ENCODE peak calls at places on chromosomes 6 and 20, in eight cellular contexts. V, E, F, U, N, P, W and Y are unnamed samples.

GRCh38 chr6:134979142-134979541 is 29.2 kb upstream of the ALDH8A1 start:
- DNase-seq in V (peak), E (no peak), F (no peak), U (no peak), N (no peak), P (no peak), W (no peak), Y (no peak)

GRCh38 chr20:63930971-63931553 is 25.2 kb downstream of the UCKL1 start:
- DNase-seq in V (no peak), E (peak), F (no peak), U (no peak), N (no peak), P (peak), W (no peak), Y (no peak)

GRCh38 chr20:58584881-58585752 is 66.0 kb upstream of the STX16 start:
- DNase-seq in V (no peak), E (no peak), F (no peak), U (peak), N (no peak), P (no peak), W (no peak), Y (no peak)

GRCh38 chr6:26183581-26184408 is 96.6 kb downstream of the HFE start:
- DNase-seq in V (peak), E (peak), F (peak), U (peak), N (peak), P (peak), W (peak), Y (no peak)

GRCh38 chr20:3759316-3759715 is 8.2 kb downstream of the ADISSP start:
- DNase-seq in V (no peak), E (no peak), F (no peak), U (no peak), N (no peak), P (no peak), W (no peak), Y (no peak)

GRCh38 chr6:161578478-161578877 is 304.6 kb upstream of the AGPAT4 start:
- DNase-seq in V (no peak), E (no peak), F (no peak), U (no peak), N (no peak), P (no peak), W (no peak), Y (no peak)

GRCh38 chr6:85129881-85130280 is 320.0 kb upstream of the NT5E start:
- DNase-seq in V (no peak), E (no peak), F (no peak), U (peak), N (no peak), P (no peak), W (no peak), Y (no peak)

GRCh38 chr20:53692465-53693067 is 98.9 kb upstream of the ZNF217 start:
- DNase-seq in V (no peak), E (no peak), F (no peak), U (peak), N (peak), P (peak), W (no peak), Y (no peak)

GRCh38 chr20:51126337-51126736 is 103.4 kb upstream of the KCNG1 start:
- DNase-seq in V (no peak), E (no peak), F (no peak), U (no peak), N (no peak), P (no peak), W (no peak), Y (no peak)

GRCh38 chr20:64223526-64224067 is 32.0 kb upstream of the PCMTD2 start:
- DNase-seq in V (no peak), E (no peak), F (no peak), U (peak), N (no peak), P (peak), W (peak), Y (no peak)

GRCh38 chr6:41255638-41256246 is 27.6 kb downstream of the TREML4 start:
- DNase-seq in V (no peak), E (no peak), F (no peak), U (no peak), N (no peak), P (no peak), W (no peak), Y (peak)

GRCh38 chr20:5470943-5471342 is 154.2 kb upstream of the PROKR2 start:
- DNase-seq in V (no peak), E (no peak), F (no peak), U (no peak), N (no peak), P (no peak), W (no peak), Y (peak)

GRCh38 chr6:75290558-75290957 is 6.0 kb upstream of the TMEM30A start:
- DNase-seq in V (no peak), E (no peak), F (no peak), U (no peak), N (no peak), P (no peak), W (no peak), Y (no peak)

GRCh38 chr20:11712611-11713160 is 205.0 kb upstream of the BTBD3 start:
- DNase-seq in V (no peak), E (no peak), F (no peak), U (no peak), N (no peak), P (no peak), W (no peak), Y (no peak)

GRCh38 chr6:44009425-44010321 is 117.6 kb downstream of the MRPL14 start:
- DNase-seq in V (no peak), E (peak), F (no peak), U (no peak), N (no peak), P (peak), W (no peak), Y (no peak)

DNA sequence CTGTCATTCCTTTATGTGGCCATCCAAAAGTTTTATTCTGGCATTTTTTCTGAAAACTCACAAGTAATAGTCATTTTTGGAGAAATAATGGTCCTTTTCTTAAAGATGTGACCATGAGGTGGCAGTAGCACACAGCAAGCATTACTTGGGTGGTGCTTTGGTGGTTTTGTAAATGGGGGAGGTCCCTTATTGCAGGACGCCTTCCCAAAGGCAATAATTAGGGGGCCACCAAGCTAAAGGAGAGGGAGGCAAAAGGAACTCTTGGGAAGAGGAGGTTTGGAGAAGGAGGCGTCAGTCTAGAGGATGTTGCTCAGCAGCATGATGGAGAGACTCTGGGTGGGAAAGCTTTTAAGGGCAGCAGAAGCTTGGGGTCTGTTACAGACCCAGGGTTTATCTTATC is 422.6 kb upstream of the MMS22L start:
- DNase-seq in V (no peak), E (no peak), F (no peak), U (no peak), N (no peak), P (no peak), W (peak), Y (no peak)
- TF ChIP-seq CTCF in V (peak), E (peak), F (no peak), U (peak), N (peak), P (no peak), W (peak), Y (peak)

DNA sequence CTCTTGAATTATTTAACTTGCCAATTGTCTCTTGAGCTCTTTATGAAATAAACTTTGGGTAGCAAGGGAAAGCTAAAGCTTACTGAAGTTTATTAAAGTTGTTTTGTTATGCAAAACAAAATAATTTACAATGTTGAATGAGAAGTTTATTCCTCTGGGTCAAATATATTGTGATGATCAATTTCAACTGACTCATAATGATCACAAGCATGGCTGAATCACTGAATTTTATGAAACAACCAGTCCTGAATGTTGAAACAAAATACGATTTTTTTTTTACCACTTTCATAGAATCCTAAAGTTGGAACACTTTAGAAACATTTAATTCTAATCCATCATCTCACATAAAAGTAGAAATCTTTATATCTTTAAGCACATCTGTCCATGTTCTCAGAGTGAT is 110.3 kb downstream of the RWDD2A start:
- DNase-seq in V (no peak), E (no peak), F (no peak), U (peak), N (no peak), P (no peak), W (no peak), Y (no peak)
- TF ChIP-seq CTCF in V (no peak), E (no peak), F (no peak), U (no peak), N (no peak), P (no peak), W (no peak), Y (no peak)

DNA sequence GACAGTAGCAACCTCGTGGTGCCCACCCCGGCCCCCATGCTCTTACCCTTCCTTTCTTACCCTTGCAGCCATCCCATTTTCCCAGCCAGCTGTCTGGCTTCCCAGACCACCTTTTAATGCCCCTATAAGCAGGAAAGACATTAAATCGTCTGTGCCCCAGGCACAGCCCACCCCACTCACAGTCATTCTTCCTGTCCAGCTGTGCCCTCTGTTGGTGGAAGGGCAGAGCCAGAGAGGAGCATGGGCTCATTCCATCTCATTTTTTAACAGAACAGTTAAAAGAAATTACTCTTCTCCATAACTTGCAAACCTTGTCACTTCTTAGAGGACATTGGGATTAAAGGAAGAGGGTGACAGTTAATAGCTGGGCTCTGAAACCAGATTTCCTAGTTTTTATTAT is 240.5 kb downstream of the NRN1 start:
- DNase-seq in V (no peak), E (no peak), F (no peak), U (no peak), N (no peak), P (no peak), W (no peak), Y (no peak)
- TF ChIP-seq CTCF in V (peak), E (no peak), F (no peak), U (peak), N (peak), P (peak), W (no peak), Y (peak)

DNA sequence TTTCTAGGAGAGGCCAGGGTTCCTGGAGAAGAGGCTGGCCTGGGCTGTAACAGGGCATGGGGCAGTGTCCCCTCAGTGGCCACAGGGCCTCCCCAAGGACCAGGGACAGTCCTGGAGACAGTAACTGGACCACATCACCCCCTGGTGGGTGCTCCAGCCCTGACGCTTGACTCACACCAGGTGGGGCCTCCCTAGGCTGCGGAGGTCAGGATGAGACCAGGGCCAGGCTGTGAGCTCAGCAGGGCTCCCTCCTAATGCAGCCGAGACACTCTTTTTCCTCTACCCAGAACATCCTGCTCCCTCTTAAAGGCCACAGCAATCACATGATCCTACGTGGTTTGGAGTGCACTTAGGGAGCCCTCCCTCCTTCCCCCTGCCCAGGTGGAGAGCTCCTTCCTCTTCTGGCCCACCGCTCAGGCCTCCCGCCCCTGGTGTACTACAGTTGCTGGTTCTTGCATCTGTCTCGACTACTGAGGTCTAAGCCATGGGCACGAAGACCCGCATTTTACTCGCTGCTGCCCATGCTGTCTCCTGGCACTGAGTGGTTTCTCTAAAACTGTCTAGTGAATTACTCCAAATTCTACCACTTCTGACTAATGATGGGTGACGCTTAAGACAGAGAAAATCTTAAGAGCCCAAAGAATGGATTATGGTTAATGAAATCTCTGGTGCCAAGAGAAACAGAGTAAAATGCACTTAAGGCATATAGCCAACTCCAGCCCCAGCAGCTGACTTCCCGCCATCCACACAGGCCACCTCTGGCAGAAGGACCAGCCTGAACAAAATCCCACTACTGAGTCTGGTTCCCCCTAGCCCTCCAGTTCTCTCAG is 166.1 kb upstream of the CST7 start:
- DNase-seq in V (no peak), E (no peak), F (no peak), U (no peak), N (no peak), P (no peak), W (no peak), Y (no peak)
- TF ChIP-seq CTCF in V (no peak), E (no peak), F (no peak), U (no peak), N (peak), P (no peak), W (no peak), Y (no peak)

DNA sequence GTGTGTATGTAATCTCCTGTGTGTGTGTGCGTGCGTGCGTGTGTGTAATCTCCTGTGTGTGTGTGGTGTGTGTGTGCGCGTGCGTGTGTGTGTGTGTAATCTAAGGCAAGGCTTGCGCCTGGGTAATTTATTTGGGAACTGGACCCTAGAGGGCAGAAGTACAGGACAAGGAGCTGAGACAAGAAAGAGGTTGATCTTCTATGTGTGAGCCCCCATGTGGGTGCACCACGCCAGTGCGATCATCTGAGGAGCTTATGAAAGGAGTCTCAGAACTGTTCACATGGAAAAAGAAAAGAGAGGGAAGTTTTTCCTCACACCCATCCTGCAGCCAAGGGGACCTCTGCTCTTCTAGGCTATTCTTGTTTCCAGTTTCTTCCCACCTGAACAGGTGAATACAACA is 220.1 kb upstream of the GGTLC1 start:
- DNase-seq in V (no peak), E (no peak), F (no peak), U (no peak), N (no peak), P (no peak), W (no peak), Y (no peak)
- TF ChIP-seq CTCF in V (no peak), E (no peak), F (no peak), U (no peak), N (no peak), P (no peak), W (peak), Y (peak)

DNA sequence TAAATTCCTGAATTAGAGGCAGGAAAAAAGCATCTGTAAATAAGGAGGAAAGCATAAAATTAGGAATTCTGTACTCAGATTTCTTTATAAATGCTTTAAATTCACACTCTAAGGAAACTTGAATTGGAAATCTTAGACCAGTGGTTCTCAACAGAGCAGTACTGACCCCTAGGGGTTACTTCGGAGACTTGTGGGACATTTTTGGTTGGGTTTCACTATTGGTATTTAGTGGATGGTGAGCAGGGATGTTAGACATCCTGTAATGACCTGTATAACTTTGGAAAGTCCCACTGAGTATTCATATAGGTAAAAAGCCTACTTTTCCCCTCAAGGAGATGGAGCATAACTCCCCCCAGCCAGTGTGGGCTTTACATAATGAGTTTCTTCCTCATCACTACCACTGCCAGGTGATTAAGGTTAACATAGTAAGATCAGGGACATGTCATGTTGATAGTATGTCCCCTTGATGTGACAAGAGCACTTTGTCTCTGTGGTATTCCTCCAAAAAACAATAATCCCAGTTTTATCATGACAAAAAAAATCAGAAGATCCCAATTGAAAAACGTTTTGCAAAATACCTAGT is 31.0 kb downstream of the GLO1 start:
- DNase-seq in V (peak), E (no peak), F (no peak), U (peak), N (peak), P (no peak), W (peak), Y (no peak)
- TF ChIP-seq CTCF in V (peak), E (peak), F (no peak), U (peak), N (peak), P (peak), W (peak), Y (peak)

DNA sequence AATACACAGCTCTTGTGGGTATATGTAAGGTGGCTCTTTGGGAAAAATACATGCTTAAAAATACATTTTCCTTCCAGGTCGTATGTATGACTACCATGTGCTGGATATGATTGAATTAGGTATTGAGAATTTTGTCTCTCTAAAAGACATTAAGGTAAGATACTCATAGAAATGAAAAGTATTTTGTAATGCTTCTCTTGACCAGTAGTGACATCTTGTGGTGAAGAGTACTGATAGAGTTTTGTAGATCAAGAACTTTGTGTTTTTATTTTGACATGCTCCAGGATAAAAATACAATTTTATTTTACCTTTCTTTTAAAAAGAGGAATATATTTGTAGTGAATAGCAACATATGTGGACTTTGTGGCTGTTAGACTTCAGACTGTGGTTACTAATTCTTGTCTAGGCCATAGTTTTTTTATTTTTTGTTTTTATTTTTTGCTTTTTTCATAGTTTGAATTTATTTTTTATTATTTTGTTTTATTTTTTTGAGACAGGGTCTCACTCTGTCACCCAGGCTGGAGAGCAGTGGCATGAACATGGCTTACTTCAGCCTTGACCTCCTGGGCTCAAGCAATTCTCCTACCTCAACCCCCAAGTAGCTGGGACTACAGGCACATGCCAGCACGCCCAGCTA is 17.9 kb downstream of the RPF2 start:
- DNase-seq in V (no peak), E (no peak), F (no peak), U (peak), N (peak), P (no peak), W (no peak), Y (no peak)
- TF ChIP-seq CTCF in V (no peak), E (peak), F (no peak), U (peak), N (peak), P (peak), W (peak), Y (peak)

GRCh38 chr20:16904751-16905150 is 156.6 kb downstream of the OTOR start:
- DNase-seq in V (no peak), E (no peak), F (no peak), U (no peak), N (no peak), P (no peak), W (no peak), Y (no peak)
- TF ChIP-seq CTCF in V (no peak), E (no peak), F (no peak), U (no peak), N (no peak), P (no peak), W (no peak), Y (no peak)